ENCODE peak calls at places on chromosomes 3 and 15, in eight cellular contexts. Y is colonic mucosa; F is left ventricle myocardium superior; W is AG09309; K is ACHN; B is stimulated activated CD4-positive, alpha-beta T cell treated with anti-CD3 and anti-CD28 coated beads, Interleukin-1b, Interleukin-23, amount 100 ng/mL, for 24 hours; Z is HL-60; E is mucosa of descending colon. C is an unnamed sample.

GRCh38 chr3:97835761-97836160 is 13.9 kb downstream of the CRYBG3 start:
- DNase-seq in Y (no peak), B (no peak), E (no peak), K (no peak), W (no peak), Z (no peak), F (no peak), C (no peak)

GRCh38 chr3:186365202-186365974 is 3.4 kb upstream of the DGKG start:
- DNase-seq in F (peak; percentile 70), K (no peak), E (no peak), Z (peak; percentile 81), B (no peak), Y (no peak), W (no peak), C (no peak)

GRCh38 chr15:77974098-77974414 is 103.5 kb downstream of the TBC1D2B start:
- DNase-seq in E (peak; percentile 60), B (no peak), Z (no peak), Y (peak; percentile 42), F (peak; percentile 86), K (no peak), W (no peak), C (no peak)

GRCh38 chr3:172057059-172057458 is 17.7 kb downstream of the FNDC3B start:
- DNase-seq in F (no peak), W (no peak), B (no peak), E (no peak), K (no peak), Y (no peak), Z (no peak), C (no peak)

GRCh38 chr15:73375755-73376305 is 7.1 kb upstream of the HCN4 start:
- DNase-seq in K (no peak), F (peak; percentile 67), Z (no peak), W (no peak), E (no peak), B (no peak), Y (no peak), C (no peak)

GRCh38 chr3:190387578-190388213 is at the start of gene CLDN16:
- DNase-seq in Y (no peak), Z (no peak), B (no peak), W (no peak), E (no peak), K (peak; percentile 93), F (no peak), C (no peak)

GRCh38 chr3:178406206-178406605 is 130.0 kb upstream of the KCNMB2 start:
- DNase-seq in K (no peak), Z (no peak), E (no peak), Y (no peak), F (no peak), B (no peak), W (no peak), C (no peak)

GRCh38 chr3:44104668-44105321 is 136.9 kb upstream of the TOPAZ1 start:
- DNase-seq in B (no peak), E (no peak), Z (no peak), Y (no peak), K (peak; percentile 55), F (no peak), W (peak; percentile 17), C (peak; percentile 72)

GRCh38 chr3:77254967-77255831 is 215.3 kb downstream of the ROBO2 start:
- DNase-seq in K (peak; percentile 60), Y (peak; percentile 44), B (no peak), Z (peak; percentile 14), W (peak; percentile 13), F (no peak), E (no peak), C (peak; percentile 46)

GRCh38 chr3:187015903-187016638 is 85.7 kb downstream of the ST6GAL1 start:
- DNase-seq in B (no peak), W (no peak), Z (no peak), Y (peak; percentile 26), E (no peak), K (no peak), F (no peak), C (no peak)

GRCh38 chr3:188627652-188628051 is 473.7 kb downstream of the LPP start:
- DNase-seq in K (peak; percentile 24), W (peak; percentile 86), B (no peak), F (no peak), E (no peak), Y (no peak), Z (no peak), C (no peak)

GRCh38 chr3:64344721-64345207 is 119.5 kb upstream of the PRICKLE2 start:
- DNase-seq in B (no peak), Z (no peak), E (no peak), Y (no peak), F (no peak), W (no peak), K (no peak), C (no peak)

GRCh38 chr15:68469162-68470048 is 37.4 kb upstream of the ITGA11 start:
- DNase-seq in B (no peak), F (no peak), W (no peak), E (no peak), Z (no peak), Y (no peak), K (no peak), C (no peak)

GRCh38 chr3:13073042-13073906 is at the start of gene IQSEC1:
- DNase-seq in Z (no peak), B (no peak), K (no peak), Y (peak; percentile 29), E (peak; percentile 55), W (no peak), F (peak; percentile 83), C (peak; percentile 91)

GRCh38 chr15:96068897-96069296 is 261.6 kb upstream of the NR2F2 start:
- DNase-seq in B (no peak), W (no peak), K (no peak), Y (no peak), E (no peak), F (no peak), Z (no peak), C (no peak)